ENCODE peak calls at places on chromosomes 12 and 14, in ten cellular contexts. Q is gastrocnemius medialis, R is H1, B is mesothelial cell of epicardium, W is choroid plexus epithelial cell, Y is brain microvascular endothelial cell, C is body of pancreas, J is upper lobe of right lung, G is Peyer's patch, Z is progenitor cell of endocrine pancreas. A is an unnamed sample.

GRCh38 chr12:64039285-64039871 is 182.7 kb downstream of the KICS2 start:
- DNase-seq in Z (no peak), R (no peak), C (peak), B (no peak), G (no peak), Y (peak), W (peak), J (no peak), Q (no peak), A (no peak)

GRCh38 chr14:82710257-82710841 is 1176.7 kb upstream of the SEL1L start:
- DNase-seq in Z (peak), Y (peak), B (peak), C (peak), R (peak), Q (no peak), W (peak), G (no peak), J (peak), A (peak)

GRCh38 chr12:68203460-68203875 is 22.1 kb downstream of the IL26 start:
- DNase-seq in C (no peak), R (no peak), Y (no peak), J (no peak), Z (no peak), Q (no peak), B (no peak), G (no peak), W (no peak), A (no peak)

GRCh38 chr12:118704517-118704916 is 276.8 kb upstream of the SRRM4 start:
- DNase-seq in Z (no peak), J (no peak), Q (no peak), G (no peak), Y (no peak), B (no peak), R (no peak), W (no peak), C (no peak), A (no peak)

GRCh38 chr14:76887196-76887595 is 61.0 kb downstream of the LRRC74A start:
- DNase-seq in R (no peak), Z (no peak), W (no peak), J (no peak), B (no peak), Q (no peak), Y (no peak), G (no peak), C (no peak), A (no peak)

GRCh38 chr12:58547217-58547616 is 373.1 kb downstream of the LRIG3 start:
- DNase-seq in B (no peak), Q (no peak), Z (no peak), C (no peak), R (no peak), J (no peak), G (no peak), W (no peak), Y (no peak), A (no peak)

GRCh38 chr14:33737446-33737845 is 213.4 kb downstream of the EGLN3 start:
- DNase-seq in Z (no peak), Q (no peak), C (no peak), W (no peak), R (no peak), J (no peak), B (no peak), Y (peak), G (no peak), A (no peak)

GRCh38 chr14:93317200-93317599 is 15.6 kb downstream of the BTBD7 start:
- DNase-seq in Z (no peak), R (no peak), W (no peak), J (no peak), Y (no peak), Q (no peak), B (no peak), C (no peak), G (no peak), A (no peak)

GRCh38 chr12:85007836-85008235 is 28.2 kb downstream of the TSPAN19 start:
- DNase-seq in Q (no peak), C (peak), W (peak), J (no peak), R (no peak), Z (no peak), B (no peak), G (no peak), Y (no peak), A (no peak)

GRCh38 chr14:65070710-65071033 is 31.6 kb downstream of the MAX start:
- DNase-seq in W (no peak), Q (peak), Z (no peak), J (no peak), G (peak), C (no peak), R (no peak), B (no peak), Y (no peak), A (no peak)

GRCh38 chr14:75205586-75205985 is 29.2 kb upstream of the TMED10 start:
- DNase-seq in B (no peak), J (no peak), R (no peak), Y (peak), Q (no peak), Z (no peak), C (no peak), G (no peak), W (peak), A (no peak)

GRCh38 chr12:77118696-77119095 is 53.3 kb upstream of the E2F7 start:
- DNase-seq in G (no peak), Z (no peak), J (no peak), R (no peak), Y (peak), Q (no peak), C (no peak), B (no peak), W (peak), A (no peak)

GRCh38 chr12:80056845-80057244 is 42.5 kb upstream of the OTOGL start:
- DNase-seq in Q (peak), Y (no peak), G (no peak), R (no peak), Z (no peak), J (no peak), W (peak), C (peak), B (no peak), A (no peak)

GRCh38 chr14:96581902-96582640 is 79.9 kb downstream of the PAPOLA start:
- DNase-seq in Q (no peak), R (no peak), J (no peak), G (no peak), B (no peak), C (peak), Y (no peak), W (no peak), Z (no peak), A (no peak)

GRCh38 chr12:39622306-39622705 is 2.7 kb upstream of the ABCD2 start:
- DNase-seq in W (no peak), J (no peak), B (no peak), Z (no peak), C (no peak), R (no peak), Q (no peak), Y (no peak), G (no peak), A (no peak)

GRCh38 chr12:61311413-61311812 is 948.8 kb upstream of the USP15 start:
- DNase-seq in G (no peak), Y (no peak), Q (no peak), R (no peak), B (no peak), Z (no peak), J (no peak), W (no peak), C (no peak), A (no peak)

DNA sequence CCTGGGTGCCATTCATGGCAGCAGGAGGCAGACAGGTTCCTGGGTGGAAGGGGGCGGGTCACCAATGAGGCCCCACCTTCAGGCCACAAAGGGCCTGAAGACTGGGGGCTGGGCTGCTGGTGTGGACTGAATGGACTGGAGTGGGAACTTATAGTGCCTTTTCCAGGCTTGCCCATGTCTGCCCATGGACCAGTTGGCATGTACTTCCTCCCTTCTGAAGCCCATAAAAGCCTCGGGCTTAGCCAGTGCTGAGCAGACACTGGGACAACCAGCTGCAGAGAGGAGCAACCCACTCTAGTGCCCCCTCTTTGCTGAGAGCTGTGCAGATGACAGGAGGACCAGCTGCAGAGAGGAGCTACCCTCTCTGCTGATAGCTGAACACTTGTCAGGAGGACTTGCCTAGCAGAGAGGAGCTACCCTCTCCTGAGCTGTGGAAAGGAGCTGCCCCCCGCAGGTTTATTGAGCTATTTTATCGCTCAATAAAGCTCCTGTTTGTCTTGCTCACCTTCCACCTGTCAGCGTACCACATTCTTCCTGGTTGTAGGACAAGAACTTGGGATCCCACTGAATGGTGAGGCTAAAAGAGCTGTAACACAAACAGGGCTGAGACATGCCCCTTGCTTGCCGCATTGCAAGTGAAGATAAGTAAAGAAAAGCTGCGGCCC is 34.0 kb downstream of the APAF1 start:
- DNase-seq in G (no peak), C (no peak), Q (no peak), J (no peak), W (no peak), R (no peak), Z (no peak), Y (no peak), B (no peak), A (no peak)
- TF ChIP-seq CTCF in G (no peak), C (no peak), Q (no peak), J (no peak), W (no peak), R (no peak), Z (no peak), Y (no peak), B (no peak), A (no peak)

GRCh38 chr14:35362911-35363374 is 41.6 kb downstream of the NFKBIA start:
- DNase-seq in B (no peak), Q (no peak), W (peak), R (no peak), C (no peak), G (no peak), J (no peak), Y (peak), Z (no peak), A (no peak)
- TF ChIP-seq CTCF in B (no peak), Q (no peak), W (no peak), R (no peak), C (no peak), G (no peak), J (no peak), Y (no peak), Z (no peak), A (no peak)

DNA sequence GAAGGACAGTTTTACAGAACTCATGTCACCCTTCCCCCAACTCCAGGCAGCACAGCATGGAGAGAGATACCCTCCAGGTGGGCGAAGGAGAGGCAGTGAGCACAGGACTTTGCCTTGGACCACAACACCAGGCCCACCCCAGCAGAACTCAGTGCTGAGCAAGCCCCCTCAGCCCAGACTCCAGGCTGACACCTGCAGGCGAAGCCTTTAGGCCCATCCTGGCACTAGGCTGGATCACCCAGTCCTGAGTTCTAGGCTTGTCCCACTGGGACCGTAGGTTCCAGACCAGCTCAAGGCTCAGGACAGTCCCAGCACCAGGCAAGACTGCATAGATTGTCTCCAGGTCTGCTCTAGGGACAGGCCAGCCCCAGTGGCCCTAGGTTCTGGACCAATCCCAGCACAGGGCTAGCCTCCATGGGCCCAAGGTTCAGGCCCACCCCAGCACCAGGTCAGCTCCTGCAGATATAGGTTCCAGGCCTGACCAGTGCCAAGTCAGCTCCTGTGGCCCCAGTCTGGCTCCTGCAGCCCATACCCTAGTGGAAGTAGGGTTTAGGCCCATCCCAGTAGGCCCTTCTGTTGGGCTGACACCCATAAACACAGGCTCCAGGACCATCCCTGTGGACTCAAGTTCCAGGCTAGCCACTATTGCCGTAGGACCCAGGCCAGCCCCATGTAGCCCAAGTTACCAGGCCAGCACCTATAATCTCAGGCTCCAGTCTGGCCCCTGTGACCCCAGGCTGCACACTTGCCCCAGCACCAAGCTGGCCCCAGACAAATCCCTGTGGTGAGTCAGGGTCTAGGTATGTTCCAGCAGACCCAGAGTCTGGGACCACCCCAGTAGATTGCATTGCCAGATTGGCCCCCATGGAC is 9.4 kb downstream of the WASHC3 start:
- DNase-seq in Z (no peak), W (no peak), G (no peak), R (no peak), Q (no peak), Y (no peak), J (no peak), B (no peak), C (no peak), A (no peak)
- TF ChIP-seq CTCF in Z (no peak), W (no peak), G (no peak), R (peak), Q (no peak), Y (no peak), J (no peak), B (no peak), C (no peak), A (no peak)

DNA sequence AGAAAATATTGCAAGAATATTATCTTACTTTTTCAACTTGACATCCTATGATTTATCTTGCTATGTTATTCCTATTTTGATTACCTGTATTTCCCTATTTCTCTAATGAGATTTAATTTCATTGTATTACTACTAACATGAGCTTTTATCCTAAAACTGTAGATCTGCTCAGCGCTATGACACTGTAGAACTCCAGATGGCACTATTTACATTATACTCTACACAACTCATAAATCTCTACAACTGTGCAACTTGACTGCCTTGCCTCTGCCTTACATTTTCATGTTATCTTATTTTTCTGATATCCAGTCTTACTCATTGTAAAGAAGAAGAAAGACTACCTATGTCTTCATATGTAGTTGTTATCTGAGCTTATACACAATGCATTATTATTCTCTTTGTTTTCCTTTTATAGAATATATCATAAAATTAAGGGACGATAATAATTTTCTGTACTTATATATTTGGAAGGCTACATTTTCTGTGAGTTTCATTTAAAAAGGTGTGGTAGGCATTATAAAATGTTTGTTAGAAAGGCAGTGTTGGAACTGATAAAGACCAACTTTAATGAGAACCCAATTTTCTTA is 24.1 kb downstream of the NUP37 start:
- DNase-seq in Y (peak), Q (no peak), J (no peak), W (peak), R (no peak), B (no peak), G (no peak), Z (no peak), C (no peak), A (no peak)
- TF ChIP-seq CTCF in Y (peak), Q (no peak), J (peak), W (peak), R (no peak), B (no peak), G (peak), Z (peak), C (peak), A (peak)

GRCh38 chr14:68734231-68734732 is 58.6 kb downstream of the ZFP36L1 start:
- DNase-seq in W (no peak), C (no peak), G (no peak), Q (no peak), R (no peak), J (no peak), B (no peak), Z (no peak), Y (no peak), A (no peak)
- TF ChIP-seq CTCF in W (no peak), C (no peak), G (no peak), Q (no peak), R (no peak), J (no peak), B (no peak), Z (no peak), Y (no peak), A (no peak)

DNA sequence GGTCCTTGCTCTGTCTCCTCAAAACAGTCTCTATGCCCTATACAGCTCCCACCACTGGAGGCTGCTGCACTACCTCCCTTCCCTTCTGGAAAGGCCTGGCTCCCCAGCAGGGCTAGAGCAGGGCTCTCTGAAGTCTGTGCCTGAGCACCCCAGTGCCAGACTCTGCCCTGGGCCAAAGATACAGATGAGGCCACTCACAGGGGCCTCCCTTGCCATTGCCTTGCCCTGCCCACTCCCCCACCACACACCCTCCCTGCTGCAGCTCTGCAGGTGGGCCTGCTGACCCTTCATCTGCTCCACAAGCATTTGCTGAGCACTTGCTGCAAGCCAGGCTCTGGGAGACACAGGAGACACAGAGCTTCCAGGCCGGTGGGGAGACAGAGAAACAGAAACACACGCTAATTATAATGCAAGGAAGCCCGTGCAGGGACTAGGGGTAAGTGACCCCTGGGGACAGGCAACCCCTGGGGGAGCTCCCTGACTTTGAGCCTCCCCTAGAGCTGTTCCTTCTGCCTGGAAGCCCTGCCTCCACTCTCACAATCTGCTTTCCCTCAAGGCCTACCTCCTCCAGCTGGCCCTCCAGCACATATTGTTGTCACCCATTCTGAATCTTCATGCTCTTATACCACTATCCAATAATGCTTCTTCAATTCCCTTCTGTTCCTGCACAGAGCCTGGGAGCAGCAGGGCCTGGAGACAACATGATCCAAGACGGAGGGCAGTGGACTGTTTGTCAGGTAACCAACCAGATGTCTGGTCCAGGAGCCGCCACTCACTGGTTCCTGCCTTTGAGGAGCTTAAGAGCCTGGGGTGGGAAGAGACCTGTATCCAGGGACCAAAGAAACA is 32.6 kb upstream of the PNMA1 start:
- DNase-seq in Q (no peak), J (no peak), B (no peak), Z (no peak), C (no peak), Y (no peak), G (no peak), R (no peak), W (no peak), A (no peak)
- TF ChIP-seq CTCF in Q (no peak), J (peak), B (no peak), Z (no peak), C (no peak), Y (peak), G (peak), R (peak), W (peak), A (peak)

GRCh38 chr14:66403183-66403582 is 83.0 kb upstream of the CCDC196 start:
- DNase-seq in Y (peak), Q (no peak), G (no peak), W (peak), C (no peak), B (no peak), J (no peak), R (no peak), Z (no peak), A (no peak)

GRCh38 chr14:66404051-66404450 is 82.1 kb upstream of the CCDC196 start:
- DNase-seq in W (no peak), J (no peak), B (no peak), Z (no peak), G (no peak), C (no peak), Y (no peak), Q (no peak), R (no peak), A (no peak)

GRCh38 chr14:66398437-66398836 is 87.7 kb upstream of the CCDC196 start:
- DNase-seq in B (no peak), Y (no peak), J (no peak), W (no peak), G (no peak), C (no peak), Z (no peak), Q (no peak), R (no peak), A (no peak)

GRCh38 chr14:66405158-66405557 is 81.0 kb upstream of the CCDC196 start:
- DNase-seq in W (peak), Y (peak), G (no peak), C (peak), Z (peak), R (no peak), Q (no peak), J (no peak), B (no peak), A (no peak)

GRCh38 chr14:66401447-66402095 is 84.6 kb upstream of the CCDC196 start:
- DNase-seq in W (peak), Z (no peak), B (no peak), Q (no peak), Y (peak), C (peak), J (no peak), G (no peak), R (no peak), A (no peak)
- TF ChIP-seq CTCF in W (peak), Z (peak), B (no peak), Q (peak), Y (peak), C (peak), J (peak), G (peak), R (no peak), A (peak)

A was measured in D721Med.